ENCODE peak calls at places on chromosomes 4 and X, in four cellular contexts. Z, G, W and N are unnamed samples.

GRCh38 chr4:157655101-157655818 is 434.7 kb downstream of the GRIA2 start:
- DNase-seq in Z (no peak), G (no peak), W (no peak), N (no peak)

GRCh38 chr4:8853249-8853648 is 18.4 kb downstream of the HMX1 start:
- DNase-seq in Z (no peak), G (no peak), W (no peak), N (no peak)

GRCh38 chrX:10203617-10204016 is 46.8 kb downstream of the CLCN4 start:
- DNase-seq in Z (no peak), G (no peak), W (no peak), N (no peak)

GRCh38 chr4:26746742-26747351 is 113.8 kb upstream of the STIM2 start:
- DNase-seq in Z (no peak), G (peak), W (no peak), N (no peak)

GRCh38 chr4:172726001-172726423 is 442.6 kb upstream of the GALNT7 start:
- DNase-seq in Z (no peak), G (no peak), W (no peak), N (no peak)

GRCh38 chr4:73434311-73434710 is 1.7 kb upstream of the AFP start:
- DNase-seq in Z (peak), G (no peak), W (no peak), N (peak)

GRCh38 chr4:67035501-67035900 is 509.8 kb downstream of the CENPC start:
- DNase-seq in Z (no peak), G (no peak), W (no peak), N (peak)

GRCh38 chrX:127884921-127885320 is 167.3 kb downstream of the ACTRT1 start:
- DNase-seq in Z (no peak), G (no peak), W (no peak), N (no peak)

GRCh38 chr4:156662921-156663320 is 308.7 kb downstream of the PDGFC start:
- DNase-seq in Z (no peak), G (no peak), W (no peak), N (peak)

GRCh38 chr4:133188433-133189175 is 39.5 kb downstream of the PCDH10 start:
- DNase-seq in Z (no peak), G (peak), W (no peak), N (no peak)

GRCh38 chr4:75344915-75345314 is 169.3 kb downstream of the RCHY1 start:
- DNase-seq in Z (peak), G (no peak), W (no peak), N (peak)

GRCh38 chr4:2103843-2104547 is 44.9 kb downstream of the NAT8L start:
- DNase-seq in Z (no peak), G (no peak), W (no peak), N (no peak)

GRCh38 chr4:95549246-95550138 is 719 bp upstream of the UNC5C start:
- DNase-seq in Z (peak), G (no peak), W (no peak), N (peak)

GRCh38 chr4:147733614-147734344 is 1.9 kb downstream of the ARHGAP10 start:
- DNase-seq in Z (peak), G (no peak), W (no peak), N (peak)

GRCh38 chr4:87657525-87657924 is 7.4 kb downstream of the DMP1 start:
- DNase-seq in Z (peak), G (no peak), W (no peak), N (peak)

GRCh38 chrX:30282527-30282926 is 26.7 kb downstream of the NR0B1 start:
- DNase-seq in Z (peak), G (no peak), W (no peak), N (peak)

GRCh38 chr4:78784255-78784654 is 8.1 kb downstream of the BMP2K start:
- DNase-seq in Z (peak), G (peak), W (no peak), N (peak)

GRCh38 chr4:184983660-184984356 is 34.5 kb upstream of the HELT start:
- DNase-seq in Z (peak), G (peak), W (peak), N (peak)

GRCh38 chrX:2391869-2392606 is 108.7 kb downstream of the DHRSX start:
- DNase-seq in Z (peak), G (no peak), W (no peak), N (peak)

GRCh38 chrX:51894697-51895336 is 1.4 kb downstream of the MAGED1 start:
- DNase-seq in Z (peak), G (no peak), W (peak), N (peak)

GRCh38 chr4:161254375-161254774 is 909.4 kb downstream of the FSTL5 start:
- DNase-seq in Z (no peak), G (no peak), W (no peak), N (no peak)
- TF ChIP-seq CTCF in Z (no peak), G (no peak), W (no peak), N (no peak)

DNA sequence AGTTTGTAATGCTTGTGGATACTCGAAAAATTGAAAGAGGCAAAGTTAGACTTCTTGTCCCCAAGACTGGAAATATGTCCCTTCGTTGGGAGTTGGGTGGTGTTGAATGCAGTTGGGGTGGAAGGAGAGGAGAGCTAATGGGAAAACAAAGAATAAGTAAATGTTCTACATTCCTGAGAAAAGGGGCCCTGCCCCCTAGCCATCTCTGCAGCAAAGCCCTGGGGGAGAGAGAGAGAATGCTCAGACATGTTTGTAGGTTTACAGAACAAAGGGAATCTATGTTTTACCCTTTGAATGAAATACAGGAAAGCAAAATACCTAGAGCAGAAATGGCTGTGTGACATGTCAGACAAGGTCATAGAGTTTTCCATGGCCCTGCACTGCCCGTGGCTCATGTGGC is 88.1 kb downstream of the RASL11B start:
- DNase-seq in Z (no peak), G (no peak), W (no peak), N (no peak)
- H3K4me3 ChIP-seq in Z (no peak), G (no peak), W (no peak), N (no peak)

GRCh38 chrX:150405576-150405975 is 42.5 kb downstream of the MAMLD1 start:
- DNase-seq in Z (no peak), G (peak), W (no peak), N (no peak)
- TF ChIP-seq CTCF in Z (peak), G (peak), W (no peak), N (peak)

DNA sequence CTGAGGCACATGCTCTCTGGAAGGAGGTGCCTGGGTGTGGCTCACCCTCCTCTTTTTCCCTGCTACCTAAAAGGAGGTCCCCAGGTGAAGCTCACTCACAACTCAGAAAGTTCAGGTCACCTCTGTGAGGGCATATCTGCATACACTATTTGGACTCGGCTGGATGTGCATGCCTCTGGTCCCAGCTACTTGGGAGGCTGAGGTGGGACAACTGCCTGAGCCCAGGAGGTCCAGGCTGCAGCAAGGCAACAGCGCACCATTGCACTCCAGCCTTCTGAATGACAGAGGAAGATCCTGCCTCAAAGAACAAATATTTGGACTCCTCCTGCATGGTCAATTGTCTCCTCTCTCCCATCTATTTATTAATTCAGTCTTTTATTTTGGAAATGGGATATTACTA is 46.4 kb downstream of the CPLX1 start:
- DNase-seq in Z (no peak), G (no peak), W (no peak), N (no peak)
- H3K4me3 ChIP-seq in Z (no peak), G (no peak), W (no peak), N (peak)

GRCh38 chr4:105631818-105632400 is 76.6 kb downstream of the INTS12 start:
- DNase-seq in Z (no peak), G (no peak), W (no peak), N (no peak)

GRCh38 chr4:105630670-105631655 is 77.5 kb downstream of the INTS12 start:
- DNase-seq in Z (no peak), G (no peak), W (no peak), N (no peak)

GRCh38 chr4:105633241-105633640 is 75.2 kb downstream of the INTS12 start:
- DNase-seq in Z (no peak), G (no peak), W (no peak), N (no peak)

GRCh38 chr4:105634402-105634801 is 74.1 kb downstream of the INTS12 start:
- DNase-seq in Z (no peak), G (no peak), W (no peak), N (no peak)

GRCh38 chr4:105632599-105632998 is 75.9 kb downstream of the INTS12 start:
- DNase-seq in Z (no peak), G (no peak), W (no peak), N (no peak)
- TF ChIP-seq CTCF in Z (no peak), G (no peak), W (no peak), N (no peak)

GRCh38 chr4:4865705-4866123 is 6.2 kb downstream of the MSX1 start:
- DNase-seq in Z (no peak), G (no peak), W (no peak), N (no peak)

GRCh38 chr4:4866833-4867744 is 7.6 kb downstream of the MSX1 start:
- DNase-seq in Z (no peak), G (no peak), W (no peak), N (no peak)

GRCh38 chr4:4867745-4868505 is 8.5 kb downstream of the MSX1 start:
- DNase-seq in Z (no peak), G (no peak), W (no peak), N (no peak)

GRCh38 chr4:4864940-4865704 is 5.7 kb downstream of the MSX1 start:
- DNase-seq in Z (no peak), G (no peak), W (no peak), N (no peak)

DNA sequence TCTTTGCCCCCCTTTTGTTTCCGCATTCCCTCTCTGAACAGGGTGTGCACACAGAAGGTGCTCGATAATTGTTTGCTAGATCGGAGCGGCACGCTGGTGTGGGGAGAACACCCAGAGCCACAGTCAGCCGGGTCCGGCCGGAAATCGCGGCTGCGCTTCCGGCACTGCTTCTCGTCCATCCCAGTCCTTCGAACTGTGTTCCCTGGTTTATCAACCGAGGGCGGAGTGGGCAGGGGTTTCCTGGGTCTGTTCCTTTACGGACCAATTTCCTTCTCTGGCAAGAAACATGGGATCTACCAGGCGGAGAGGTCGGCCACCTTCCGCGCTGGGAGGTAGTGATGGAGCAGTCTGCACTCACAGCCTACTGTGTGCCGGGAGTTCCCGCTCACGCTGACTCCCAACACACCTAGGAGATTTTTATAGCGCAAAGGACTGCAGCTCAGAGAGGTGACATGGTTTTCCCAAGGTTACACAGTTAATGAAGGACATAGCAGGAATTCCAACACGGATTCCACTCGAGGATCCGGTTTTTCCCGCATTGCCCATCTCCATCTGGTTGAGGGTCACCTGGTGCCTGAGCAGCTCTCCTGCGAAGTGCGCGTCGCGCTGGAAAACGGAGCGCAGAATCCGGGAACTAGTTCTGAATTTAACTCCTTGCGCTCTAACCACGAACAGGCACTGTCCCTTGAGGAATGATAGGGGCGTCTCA is 6.8 kb downstream of the MSX1 start:
- DNase-seq in Z (no peak), G (no peak), W (no peak), N (no peak)
- H3K4me3 ChIP-seq in Z (peak), G (no peak), W (no peak), N (peak)